ENCODE peak calls at places on chromosomes 12 and 14, in seven cellular contexts. F is suprapubic skin, C is transverse colon, I is sigmoid colon, J is stomach, L is ovary, P is A549. Q is an unnamed sample.

GRCh38 chr14:65169351-65169750 is 67.0 kb upstream of the MAX start:
- DNase-seq in P (no peak), C (no peak), J (no peak), L (no peak), I (no peak), F (no peak), Q (no peak)

GRCh38 chr14:77158175-77158908 is 16.8 kb upstream of the ZDHHC22 start:
- DNase-seq in L (no peak), F (no peak), J (no peak), P (no peak), I (peak; percentile 76), C (no peak), Q (no peak)

GRCh38 chr14:74380172-74380571 is 31.9 kb downstream of the VRTN start:
- DNase-seq in L (no peak), P (no peak), J (no peak), I (no peak), F (peak; percentile 13), C (no peak), Q (no peak)

GRCh38 chr14:44912041-44912869 is 49.5 kb downstream of the KLHL28 start:
- DNase-seq in P (no peak), J (no peak), F (no peak), L (peak; percentile 20), I (no peak), C (no peak), Q (no peak)

GRCh38 chr12:131808744-131809371 is 19.3 kb upstream of the MMP17 start:
- DNase-seq in P (no peak), J (no peak), C (peak; percentile 34), L (no peak), F (no peak), I (no peak), Q (no peak)

GRCh38 chr14:89141862-89142261 is 275.2 kb downstream of the FOXN3 start:
- DNase-seq in P (no peak), L (no peak), J (no peak), F (no peak), C (no peak), I (no peak), Q (no peak)

GRCh38 chr14:96911499-96912130 is 114.4 kb downstream of the VRK1 start:
- DNase-seq in F (no peak), C (no peak), I (no peak), P (no peak), J (no peak), L (no peak), Q (no peak)

GRCh38 chr14:65239143-65239672 is 136.9 kb upstream of the MAX start:
- DNase-seq in P (no peak), C (peak; percentile 59), J (no peak), L (no peak), F (no peak), I (no peak), Q (no peak)

GRCh38 chr12:58087428-58088117 is 146.2 kb downstream of the ATP23 start:
- DNase-seq in I (no peak), C (no peak), P (no peak), J (no peak), F (no peak), L (no peak), Q (no peak)

GRCh38 chr14:105935384-105935783 is 409.0 kb downstream of the TMEM121 start:
- DNase-seq in P (no peak), L (no peak), I (peak; percentile 36), C (no peak), F (no peak), J (no peak), Q (no peak)

GRCh38 chr14:90239139-90239538 is 17.2 kb upstream of the PSMC1 start:
- DNase-seq in L (no peak), I (no peak), P (no peak), C (no peak), J (no peak), F (no peak), Q (no peak)

GRCh38 chr12:66664076-66664475 is 14.8 kb downstream of the GRIP1 start:
- DNase-seq in I (no peak), L (no peak), J (no peak), F (no peak), P (no peak), C (no peak), Q (no peak)

GRCh38 chr12:26791328-26791791 is 41.6 kb downstream of the ITPR2 start:
- DNase-seq in L (no peak), I (no peak), F (no peak), P (no peak), C (no peak), J (no peak), Q (no peak)

GRCh38 chr14:101501341-101501740 is 60.0 kb upstream of the DIO3 start:
- DNase-seq in C (no peak), I (peak; percentile 28), P (no peak), L (peak; percentile 14), F (peak; percentile 36), J (peak; percentile 13), Q (no peak)

GRCh38 chr14:104993808-104994591 is 8.4 kb downstream of the CLBA1 start:
- DNase-seq in P (no peak), F (no peak), I (no peak), J (no peak), C (no peak), L (no peak), Q (no peak)

GRCh38 chr14:22982013-22982476 is 306 bp downstream of the AJUBA start:
- DNase-seq in I (no peak), F (no peak), J (no peak), C (no peak), L (no peak), P (no peak), Q (no peak)
- H3K27ac ChIP-seq in I (peak overlapping the region; percentile 88), F (peak overlapping the region; percentile 86), J (peak overlapping the region; percentile 82), C (peak overlapping the region; percentile 86), L (peak overlapping the region; percentile 74), P (peak overlapping the region; percentile 100), Q (peak overlapping the region; percentile 76)

DNA sequence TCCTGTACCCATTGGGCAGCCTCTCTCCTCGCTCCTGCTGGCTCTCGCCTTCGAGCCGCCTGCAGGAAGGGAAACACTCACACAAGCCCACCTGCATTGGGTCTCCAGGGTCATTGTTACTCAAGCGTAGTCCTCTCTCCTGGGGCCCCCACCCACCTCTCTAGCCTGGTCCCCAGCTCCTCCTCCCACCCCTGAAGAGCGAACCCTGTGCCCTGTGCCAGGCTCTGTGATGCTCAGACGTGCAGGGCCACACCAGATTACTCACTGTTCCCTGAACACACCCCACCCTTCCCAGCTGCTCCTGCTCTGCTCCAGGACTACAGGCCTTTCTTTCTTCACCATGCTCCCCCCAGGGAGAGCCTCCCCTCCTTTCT is 88.1 kb downstream of the NINJ2 start:
- DNase-seq in C (no peak), P (no peak), F (no peak), L (no peak), I (peak; percentile 59), J (peak; percentile 26), Q (no peak)
- TF ChIP-seq EP300 in C (no peak), P (no peak), F (no peak), L (no peak), I (no peak), J (no peak), Q (no peak)

DNA sequence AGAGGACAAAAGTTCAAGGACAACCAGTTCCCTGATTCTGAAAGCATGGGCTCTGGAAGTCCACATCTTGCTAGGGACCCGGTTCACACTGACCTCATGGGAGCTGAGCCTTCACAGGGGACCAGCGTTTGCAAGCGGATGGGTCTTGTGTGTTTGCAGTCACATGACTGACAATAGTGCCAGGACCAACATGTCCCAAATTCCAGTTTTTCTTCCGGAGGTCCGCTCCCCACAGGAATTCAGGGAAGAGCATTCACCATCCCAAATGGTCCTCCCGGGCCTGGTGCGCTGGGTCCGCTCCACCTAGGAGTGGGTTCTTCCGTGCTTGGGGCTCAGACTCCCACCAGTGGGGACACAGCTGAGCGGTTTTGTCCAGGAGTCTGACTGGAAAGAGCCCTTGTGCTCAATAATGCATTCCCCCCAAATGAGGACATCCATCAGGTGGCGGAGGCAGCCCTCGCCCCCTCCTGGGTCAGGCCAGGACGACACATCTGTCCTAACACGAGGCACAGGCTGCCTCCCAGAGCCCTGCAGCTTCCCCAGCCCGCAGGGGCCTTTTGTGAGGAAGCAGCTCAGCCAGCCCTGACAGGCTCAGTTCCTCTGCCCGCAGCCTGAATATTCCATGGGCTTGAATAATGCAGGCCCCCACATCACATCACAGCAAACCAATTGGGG is 91.8 kb upstream of the BCL11B start:
- DNase-seq in L (no peak), C (no peak), I (peak; percentile 35), F (no peak), J (no peak), P (no peak), Q (no peak)
- H3K27ac ChIP-seq in L (no peak overlapping the region), C (no peak overlapping the region), I (no peak overlapping the region), F (no peak overlapping the region), J (no peak overlapping the region), P (no peak overlapping the region), Q (no peak overlapping the region)

GRCh38 chr12:72024613-72025012 is 86.0 kb downstream of the TPH2 start:
- DNase-seq in L (no peak), I (no peak), F (no peak), P (no peak), C (no peak), J (no peak), Q (no peak)
- TF ChIP-seq EP300 in L (no peak), I (no peak), F (no peak), P (no peak), C (no peak), J (no peak), Q (no peak)

GRCh38 chr14:22822017-22822618 is 6.9 kb upstream of the SLC7A7 start:
- DNase-seq in C (no peak), I (peak; percentile 69), P (no peak), L (peak; percentile 52), F (no peak), J (no peak), Q (no peak)
- H3K27ac ChIP-seq in C (peak overlapping the region; percentile 68), I (peak overlapping the region; percentile 77), P (peak overlapping the region; percentile 82), L (no peak overlapping the region), F (no peak overlapping the region), J (peak overlapping the region; percentile 86), Q (peak overlapping the region; percentile 82)

GRCh38 chr14:92511472-92512247 is 1.9 kb upstream of the RIN3 start:
- DNase-seq in I (peak; percentile 65), C (peak; percentile 60), F (no peak), L (no peak), J (no peak), P (peak; percentile 97), Q (no peak)
- TF ChIP-seq EP300 in I (no peak), C (no peak), F (no peak), L (no peak), J (no peak), P (peak; percentile 81), Q (no peak)